ENCODE peak calls at places on chromosomes 11 and 22, in six cellular contexts. J, N, B, F, Z and I are unnamed samples.

GRCh38 chr11:65274734-65275682 is 13.2 kb downstream of the POLA2 start:
- DNase-seq in B (peak), J (peak), Z (peak), F (peak), N (no peak), I (no peak)

GRCh38 chr22:20247010-20247505 is 21.1 kb downstream of the RTN4R start:
- DNase-seq in Z (no peak), N (no peak), J (peak), F (no peak), B (peak), I (no peak)

GRCh38 chr11:120590472-120590871 is 78.9 kb downstream of the GRIK4 start:
- DNase-seq in N (no peak), B (peak), Z (no peak), F (no peak), J (peak), I (no peak)

GRCh38 chr11:34026432-34026831 is 25.1 kb upstream of the CAPRIN1 start:
- DNase-seq in F (no peak), Z (no peak), N (no peak), B (no peak), J (no peak), I (no peak)

GRCh38 chr22:41523464-41524221 is 20.6 kb downstream of the POLR3H start:
- DNase-seq in F (no peak), J (peak), Z (peak), N (no peak), B (peak), I (no peak)

GRCh38 chr11:120525285-120526085 is 13.9 kb downstream of the GRIK4 start:
- DNase-seq in J (no peak), N (no peak), F (no peak), B (no peak), Z (no peak), I (no peak)

GRCh38 chr11:13261600-13262061 is 16.0 kb upstream of the BMAL1 start:
- DNase-seq in F (no peak), Z (peak), N (no peak), J (peak), B (peak), I (no peak)

GRCh38 chr11:33642461-33643166 is 58.0 kb downstream of the C11orf91 start:
- DNase-seq in F (no peak), N (no peak), Z (no peak), J (no peak), B (no peak), I (no peak)

GRCh38 chr11:134949716-134950115 is 537.7 kb upstream of the B3GAT1 start:
- DNase-seq in B (no peak), F (no peak), Z (no peak), N (no peak), J (peak), I (no peak)

GRCh38 chr11:85299247-85299646 is 327.9 kb downstream of the DLG2 start:
- DNase-seq in F (no peak), B (peak), J (no peak), N (no peak), Z (peak), I (no peak)

GRCh38 chr22:19705181-19705934 is 8.9 kb upstream of the SEPTIN5 start:
- DNase-seq in N (peak), J (no peak), F (no peak), B (no peak), Z (peak), I (no peak)

GRCh38 chr22:19105867-19106802 is 16.1 kb downstream of the DGCR2 start:
- DNase-seq in J (no peak), F (no peak), B (no peak), N (no peak), Z (peak), I (no peak)

GRCh38 chr11:118746988-118747585 is 43.9 kb downstream of the DDX6 start:
- DNase-seq in F (no peak), J (peak), N (no peak), B (no peak), Z (no peak), I (no peak)

GRCh38 chr11:116498161-116498560 is 274.6 kb downstream of the BUD13 start:
- DNase-seq in Z (no peak), B (no peak), F (no peak), N (no peak), J (no peak), I (no peak)

GRCh38 chr11:67099841-67100324 is 19.2 kb upstream of the KDM2A start:
- DNase-seq in B (no peak), J (no peak), N (no peak), Z (no peak), F (no peak), I (no peak)
- H2BK5ac ChIP-seq in B (no peak), J (no peak), N (no peak), Z (no peak), F (no peak), I (no peak)

GRCh38 chr11:8811571-8811970 is 99.4 kb upstream of the AKIP1 start:
- DNase-seq in B (no peak), N (no peak), Z (no peak), J (peak), F (no peak), I (no peak)
- H3K4me3 ChIP-seq in B (no peak), N (no peak), Z (no peak), J (no peak), F (no peak), I (no peak)

GRCh38 chr11:63991558-63991957 is 5.3 kb downstream of the OTUB1 start:
- DNase-seq in N (no peak), Z (no peak), B (no peak), J (no peak), F (no peak), I (no peak)

GRCh38 chr11:63985812-63986155 is 454 bp upstream of the OTUB1 start:
- DNase-seq in N (no peak), F (no peak), B (no peak), Z (no peak), J (no peak), I (no peak)

GRCh38 chr11:63986932-63987513 is 785 bp downstream of the OTUB1 start:
- DNase-seq in B (no peak), N (no peak), F (no peak), J (no peak), Z (no peak), I (no peak)

DNA sequence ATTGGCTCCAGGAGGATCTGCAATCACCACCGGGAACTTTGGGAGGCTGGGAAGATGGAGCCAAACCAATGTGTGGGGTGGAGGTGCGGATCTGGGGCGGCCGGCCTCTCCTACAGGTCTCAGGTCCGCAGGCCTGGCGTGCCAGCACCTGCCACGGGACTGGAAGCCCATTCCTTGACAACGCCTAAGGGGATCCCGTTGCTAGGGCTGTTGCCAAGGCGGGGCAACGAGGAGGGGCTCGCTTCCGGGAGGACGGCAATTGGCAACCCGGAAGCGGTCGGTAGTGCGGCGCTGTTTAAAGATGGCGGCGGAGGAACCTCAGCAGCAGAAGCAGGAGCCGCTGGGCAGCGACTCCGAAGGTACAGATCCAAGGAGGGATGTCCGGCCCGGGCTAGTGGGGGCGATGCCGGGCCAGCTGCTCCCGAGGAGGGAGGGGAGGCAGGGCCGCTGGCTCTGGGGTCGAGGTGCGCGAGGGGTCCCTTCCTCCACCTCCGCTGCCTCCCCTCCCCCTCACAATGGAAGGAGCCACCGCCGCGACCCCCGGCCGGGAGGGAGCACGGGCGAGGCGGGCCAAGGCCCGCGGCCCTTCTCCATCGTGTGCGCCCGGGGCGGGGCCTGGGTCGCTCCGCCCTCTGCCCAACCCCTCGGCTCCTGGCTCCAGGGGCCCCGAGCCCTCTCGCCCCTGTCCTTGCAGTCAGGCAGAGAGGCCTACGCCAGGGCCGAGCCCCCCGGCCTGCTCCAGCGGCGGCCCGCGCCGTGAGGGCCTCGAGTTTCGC is at the start of gene OTUB1:
- DNase-seq in N (peak), F (peak), B (peak), J (peak), Z (peak), I (peak)
- H2BK5ac ChIP-seq in N (peak), F (peak), B (peak), J (peak), Z (peak), I (peak)

GRCh38 chr11:77069969-77070582 is 3.3 kb downstream of the CAPN5 start:
- DNase-seq in F (no peak), N (no peak), J (no peak), Z (no peak), B (no peak), I (no peak)

GRCh38 chr11:77069336-77069968 is 2.7 kb downstream of the CAPN5 start:
- DNase-seq in N (no peak), J (no peak), Z (no peak), F (no peak), B (no peak), I (no peak)

GRCh38 chr11:77066229-77067023 is at the start of gene CAPN5:
- DNase-seq in J (peak), N (peak), F (peak), B (peak), Z (peak), I (peak)

GRCh38 chr11:77067776-77068460 is 1.1 kb downstream of the CAPN5 start:
- DNase-seq in N (no peak), B (peak), Z (no peak), J (no peak), F (no peak), I (no peak)

GRCh38 chr11:77068461-77069335 is 1.9 kb downstream of the CAPN5 start:
- DNase-seq in J (no peak), N (no peak), Z (no peak), B (no peak), F (no peak), I (no peak)
- H3K4me3 ChIP-seq in J (no peak), N (no peak), Z (no peak), B (no peak), F (no peak), I (no peak)

GRCh38 chr11:7449196-7449840 is 36.0 kb upstream of the OLFML1 start:
- DNase-seq in F (no peak), B (no peak), N (no peak), Z (no peak), J (no peak), I (no peak)
- H2BK5ac ChIP-seq in F (no peak), B (no peak), N (no peak), Z (no peak), J (no peak), I (no peak)